ENCODE peak calls at places on chromosomes 12 and 14, in six cellular contexts. N is fibroblast of lung, L is fibroblast of pulmonary artery, H is astrocyte of the spinal cord, D is left ventricle myocardium inferior, Z is HFFc6. B is an unnamed sample.

GRCh38 chr14:92247937-92248336 is 75.0 kb upstream of the SLC24A4 start:
- DNase-seq in D (no peak), Z (no peak), N (no peak), L (no peak), H (no peak), B (no peak)

GRCh38 chr12:52608826-52609630 is 7.8 kb upstream of the KRT72 start:
- DNase-seq in D (no peak), Z (no peak), L (no peak), H (no peak), N (no peak), B (peak; percentile 26)

GRCh38 chr12:11228268-11228879 is 41.1 kb downstream of the PRB3 start:
- DNase-seq in N (peak; percentile 10), L (peak; percentile 50), H (peak; percentile 54), D (no peak), Z (peak; percentile 19), B (peak; percentile 61)

GRCh38 chr12:89383235-89384049 is 31.1 kb upstream of the DUSP6 start:
- DNase-seq in Z (no peak), N (no peak), D (no peak), L (peak; percentile 31), H (no peak), B (no peak)

GRCh38 chr12:67082221-67082620 is 186.9 kb upstream of the CAND1 start:
- DNase-seq in Z (no peak), H (no peak), N (no peak), L (no peak), D (no peak), B (peak; percentile 12)

GRCh38 chr12:100741084-100741711 is 53.4 kb upstream of the ANO4 start:
- DNase-seq in N (no peak), D (no peak), H (peak; percentile 32), L (peak; percentile 58), Z (peak; percentile 20), B (no peak)

GRCh38 chr12:1830981-1831930 is 10.9 kb downstream of the LRTM2 start:
- DNase-seq in D (peak; percentile 33), N (peak; percentile 54), Z (peak; percentile 25), H (peak; percentile 54), L (peak; percentile 72), B (peak; percentile 34)

GRCh38 chr14:65958664-65959562 is 527.3 kb upstream of the CCDC196 start:
- DNase-seq in N (peak; percentile 17), L (peak; percentile 56), D (no peak), H (peak; percentile 23), Z (peak; percentile 15), B (no peak)

GRCh38 chr14:31203414-31203742 is 4.2 kb downstream of the HECTD1 start:
- DNase-seq in N (no peak), L (no peak), H (no peak), D (no peak), Z (no peak), B (no peak)

GRCh38 chr12:20778969-20779368 is 31.5 kb upstream of the SLCO1B3 start:
- DNase-seq in H (no peak), N (no peak), Z (no peak), L (no peak), D (no peak), B (no peak)

GRCh38 chr12:19165446-19165845 is 35.9 kb downstream of the PLEKHA5 start:
- DNase-seq in Z (no peak), D (no peak), L (no peak), H (no peak), N (no peak), B (no peak)

GRCh38 chr12:10088955-10089354 is 9.8 kb downstream of the CLEC1A start:
- DNase-seq in N (no peak), D (no peak), L (no peak), H (no peak), Z (no peak), B (no peak)

GRCh38 chr14:78175412-78175811 is 5.2 kb downstream of the NRXN3 start:
- DNase-seq in Z (no peak), H (no peak), L (no peak), N (no peak), D (no peak), B (no peak)

GRCh38 chr12:91139981-91140659 is 28.8 kb upstream of the LUM start:
- DNase-seq in Z (peak; percentile 94), N (peak; percentile 87), L (peak; percentile 91), H (peak; percentile 88), D (no peak), B (no peak)

GRCh38 chr12:70955415-70955814 is 34.9 kb upstream of the PTPRR start:
- DNase-seq in L (no peak), Z (no peak), D (no peak), N (no peak), H (no peak), B (no peak)

GRCh38 chr12:82426586-82426985 is 68.3 kb downstream of the METTL25 start:
- DNase-seq in D (no peak), H (no peak), Z (no peak), L (no peak), N (no peak), B (no peak)

GRCh38 chr12:50603817-50604639 is 99.2 kb downstream of the DIP2B start:
- DNase-seq in H (peak; percentile 80), Z (no peak), L (peak; percentile 96), N (peak; percentile 91), D (no peak), B (no peak)

GRCh38 chr14:22432348-22432976 is 156.6 kb downstream of the DAD1 start:
- DNase-seq in N (peak; percentile 95), Z (peak; percentile 76), D (no peak), L (peak; percentile 98), H (peak; percentile 97), B (no peak)

DNA sequence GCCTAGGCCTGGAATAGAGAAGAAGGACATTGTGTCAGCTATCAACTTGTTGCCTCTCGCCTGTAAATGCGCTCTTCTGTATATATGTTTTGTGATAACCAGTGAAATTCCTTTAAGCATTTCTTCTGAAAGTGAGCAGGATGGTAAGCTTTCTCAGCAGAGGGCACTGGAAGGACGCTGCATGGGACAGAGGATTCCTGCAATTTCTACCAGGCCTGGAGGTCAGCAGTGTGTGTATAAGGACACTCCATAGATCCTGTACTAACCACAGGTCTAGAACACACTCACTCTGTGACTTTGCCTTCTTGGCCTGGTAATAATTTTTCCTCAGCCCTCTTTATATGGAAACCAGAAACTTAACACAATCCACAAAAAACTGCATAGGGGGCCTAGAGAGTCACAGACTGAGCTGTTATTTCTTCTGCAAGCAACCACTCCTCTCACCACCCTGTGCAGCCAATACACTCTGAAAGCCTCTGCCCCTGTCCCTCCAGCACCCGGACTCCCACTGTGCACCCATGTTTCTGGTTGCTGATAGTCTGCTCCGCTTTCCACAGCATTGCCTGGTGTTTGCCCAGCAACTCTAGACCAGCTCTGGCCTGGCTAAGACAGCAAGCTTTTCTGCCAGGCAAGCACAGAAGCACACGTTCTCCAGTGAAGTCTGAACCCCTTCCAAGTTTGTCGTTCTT is 94.0 kb upstream of the RMST start:
- DNase-seq in D (no peak), L (no peak), H (no peak), Z (no peak), N (no peak), B (no peak)
- TF ChIP-seq CTCF in D (no peak), L (no peak), H (no peak), Z (no peak), N (no peak), B (no peak)

GRCh38 chr14:102784892-102785597 is 7.8 kb downstream of the TRAF3 start:
- DNase-seq in L (no peak), D (no peak), N (no peak), Z (no peak), H (no peak), B (no peak)

GRCh38 chr14:102782974-102783373 is 5.7 kb downstream of the TRAF3 start:
- DNase-seq in D (no peak), H (no peak), L (no peak), N (no peak), Z (no peak), B (no peak)

GRCh38 chr14:102786758-102787157 is 9.5 kb downstream of the TRAF3 start:
- DNase-seq in H (no peak), D (no peak), N (peak; percentile 49), Z (no peak), L (peak; percentile 29), B (no peak)

GRCh38 chr14:102789349-102789748 is 12.1 kb downstream of the TRAF3 start:
- DNase-seq in Z (no peak), L (no peak), D (no peak), N (no peak), H (no peak), B (no peak)

GRCh38 chr14:102785598-102785963 is 8.3 kb downstream of the TRAF3 start:
- DNase-seq in Z (no peak), H (no peak), D (no peak), L (no peak), N (no peak), B (no peak)
- TF ChIP-seq CTCF in Z (no peak), H (peak; percentile 10), D (no peak), L (no peak), N (no peak), B (no peak)

GRCh38 chr12:58681730-58682129 is 238.6 kb downstream of the LRIG3 start:
- DNase-seq in Z (no peak), H (no peak), L (no peak), D (no peak), N (no peak), B (no peak)
- TF ChIP-seq CTCF in Z (no peak), H (no peak), L (no peak), D (no peak), N (no peak), B (no peak)

GRCh38 chr12:45948546-45948945 is 41.8 kb downstream of the SCAF11 start:
- DNase-seq in D (no peak), H (no peak), Z (no peak), L (no peak), N (no peak), B (no peak)

GRCh38 chr12:45944771-45945170 is 45.6 kb downstream of the SCAF11 start:
- DNase-seq in N (peak; percentile 63), H (no peak), D (no peak), L (peak; percentile 40), Z (no peak), B (no peak)

GRCh38 chr12:45946435-45946834 is 43.9 kb downstream of the SCAF11 start:
- DNase-seq in Z (no peak), H (no peak), L (no peak), D (no peak), N (peak; percentile 29), B (no peak)
- TF ChIP-seq CTCF in Z (no peak), H (no peak), L (no peak), D (no peak), N (no peak), B (no peak)

GRCh38 chr12:65300067-65300466 is 21.6 kb downstream of the MSRB3 start:
- DNase-seq in Z (no peak), D (no peak), H (no peak), L (no peak), N (no peak), B (no peak)

GRCh38 chr12:65296503-65297265 is 18.2 kb downstream of the MSRB3 start:
- DNase-seq in H (no peak), L (no peak), Z (no peak), D (no peak), N (no peak), B (no peak)

GRCh38 chr12:65305346-65305950 is 27.0 kb downstream of the MSRB3 start:
- DNase-seq in L (no peak), D (no peak), Z (no peak), H (no peak), N (no peak), B (no peak)

GRCh38 chr12:65302891-65303290 is 24.4 kb downstream of the MSRB3 start:
- DNase-seq in D (no peak), H (no peak), L (no peak), Z (no peak), N (no peak), B (no peak)

GRCh38 chr12:65300679-65301349 is 22.3 kb downstream of the MSRB3 start:
- DNase-seq in Z (peak; percentile 36), N (peak; percentile 28), L (peak; percentile 36), H (no peak), D (no peak), B (no peak)
- TF ChIP-seq CTCF in Z (peak; percentile 76), N (peak; percentile 58), L (peak; percentile 42), H (peak; percentile 53), D (peak; percentile 53), B (no peak)

GRCh38 chr12:64392221-64392620 is 1.7 kb upstream of the C12orf56 start:
- DNase-seq in H (peak; percentile 59), D (no peak), L (peak; percentile 74), N (peak; percentile 42), Z (peak; percentile 13), B (peak; percentile 39)
- TF ChIP-seq CTCF in H (peak; percentile 34), D (no peak), L (peak; percentile 45), N (peak; percentile 47), Z (peak; percentile 76), B (peak; percentile 35)